ENCODE peak calls at places on chromosomes 6 and 20, in five cellular contexts. S is endothelial cell, G is progenitor cell of endocrine pancreas, Y is sigmoid colon, B is mesothelial cell of epicardium. L is an unnamed sample.

GRCh38 chr20:36866681-36867485 is 9.1 kb upstream of the TLDC2 start:
- DNase-seq in S (no peak), G (no peak), Y (no peak), B (no peak), L (no peak)

GRCh38 chr6:41967312-41968287 is 26.0 kb upstream of the CCND3 start:
- DNase-seq in S (no peak), G (no peak), Y (peak), B (no peak), L (no peak)

GRCh38 chr20:11544029-11544678 is 373.5 kb upstream of the BTBD3 start:
- DNase-seq in S (peak), G (peak), Y (no peak), B (no peak), L (peak)

GRCh38 chr6:150924808-150925654 is 59.5 kb downstream of the MTHFD1L start:
- DNase-seq in S (no peak), G (no peak), Y (no peak), B (no peak), L (no peak)

GRCh38 chr6:38715016-38715809 is at the start of gene DNAH8:
- DNase-seq in S (peak), G (no peak), Y (no peak), B (peak), L (peak)

GRCh38 chr20:31751126-31751525 is 12.0 kb downstream of the TPX2 start:
- DNase-seq in S (no peak), G (no peak), Y (no peak), B (no peak), L (no peak)

GRCh38 chr6:4903751-4904370 is 100.0 kb downstream of the RPP40 start:
- DNase-seq in S (no peak), G (no peak), Y (no peak), B (no peak), L (no peak)

GRCh38 chr20:48669946-48670630 is 157.7 kb downstream of the PREX1 start:
- DNase-seq in S (no peak), G (no peak), Y (no peak), B (no peak), L (no peak)

GRCh38 chr20:11098888-11099287 is 425.1 kb upstream of the JAG1 start:
- DNase-seq in S (no peak), G (no peak), Y (no peak), B (no peak), L (no peak)

GRCh38 chr6:111864138-111865048 is 8.9 kb downstream of the FYN start:
- DNase-seq in S (no peak), G (no peak), Y (no peak), B (no peak), L (no peak)

GRCh38 chr20:3010985-3011723 is 32.3 kb upstream of the GNRH2 start:
- DNase-seq in S (no peak), G (no peak), Y (no peak), B (no peak), L (no peak)

GRCh38 chr6:138307816-138308727 is 69.6 kb upstream of the SMIM28 start:
- DNase-seq in S (no peak), G (no peak), Y (peak), B (peak), L (no peak)

GRCh38 chr6:41546475-41546865 is 289 bp downstream of the FOXP4 start:
- DNase-seq in S (no peak), G (no peak), Y (no peak), B (no peak), L (no peak)

GRCh38 chr6:121828567-121828966 is 393.1 kb downstream of the GJA1 start:
- DNase-seq in S (no peak), G (no peak), Y (no peak), B (no peak), L (no peak)

GRCh38 chr6:145895802-145896201 is 68.4 kb downstream of the SHPRH start:
- DNase-seq in S (no peak), G (no peak), Y (no peak), B (no peak), L (no peak)

GRCh38 chr6:142886431-142887170 is 58.4 kb downstream of the HIVEP2 start:
- DNase-seq in S (no peak), G (no peak), Y (no peak), B (no peak), L (no peak)

GRCh38 chr20:36368400-36368799 is 62.3 kb downstream of the DLGAP4 start:
- DNase-seq in S (no peak), G (no peak), Y (no peak), B (no peak), L (no peak)

GRCh38 chr20:15079594-15080340 is 742.4 kb upstream of the FLRT3 start:
- DNase-seq in S (no peak), G (no peak), Y (no peak), B (no peak), L (no peak)

GRCh38 chr6:37168809-37169457 is 1.0 kb upstream of the PIM1 start:
- DNase-seq in S (no peak), G (no peak), Y (no peak), B (no peak), L (no peak)

GRCh38 chr20:49505518-49505917 is 23.1 kb upstream of the KCNB1 start:
- DNase-seq in S (peak), G (no peak), Y (peak), B (no peak), L (peak)

GRCh38 chr6:150867117-150867516 is 1.6 kb downstream of the MTHFD1L start:
- DNase-seq in S (no peak), G (no peak), Y (no peak), B (no peak), L (peak)

GRCh38 chr6:52513896-52514295 is 63.0 kb downstream of the TRAM2 start:
- DNase-seq in S (no peak), G (no peak), Y (no peak), B (no peak), L (no peak)

GRCh38 chr6:70997379-70997778 is 40.5 kb upstream of the B3GAT2 start:
- DNase-seq in S (no peak), G (no peak), Y (no peak), B (no peak), L (no peak)
- TF ChIP-seq CTCF in S (no peak), G (no peak), Y (no peak), B (no peak), L (no peak)

GRCh38 chr6:154555075-154555677 is 44.7 kb upstream of the CNKSR3 start:
- DNase-seq in S (no peak), G (no peak), Y (no peak), B (no peak), L (no peak)

GRCh38 chr6:154558984-154559383 is 48.5 kb upstream of the CNKSR3 start:
- DNase-seq in S (no peak), G (no peak), Y (no peak), B (no peak), L (no peak)

GRCh38 chr6:154561750-154562149 is 51.3 kb upstream of the CNKSR3 start:
- DNase-seq in S (no peak), G (no peak), Y (no peak), B (no peak), L (no peak)

GRCh38 chr6:154558513-154558912 is 48.0 kb upstream of the CNKSR3 start:
- DNase-seq in S (no peak), G (no peak), Y (no peak), B (no peak), L (no peak)
- TF ChIP-seq CTCF in S (no peak), G (no peak), Y (no peak), B (no peak), L (no peak)

GRCh38 chr6:103280417-103280816 is 1579.3 kb downstream of the HACE1 start:
- DNase-seq in S (no peak), G (no peak), Y (no peak), B (no peak), L (no peak)
- TF ChIP-seq CTCF in S (no peak), G (no peak), Y (no peak), B (no peak), L (no peak)

DNA sequence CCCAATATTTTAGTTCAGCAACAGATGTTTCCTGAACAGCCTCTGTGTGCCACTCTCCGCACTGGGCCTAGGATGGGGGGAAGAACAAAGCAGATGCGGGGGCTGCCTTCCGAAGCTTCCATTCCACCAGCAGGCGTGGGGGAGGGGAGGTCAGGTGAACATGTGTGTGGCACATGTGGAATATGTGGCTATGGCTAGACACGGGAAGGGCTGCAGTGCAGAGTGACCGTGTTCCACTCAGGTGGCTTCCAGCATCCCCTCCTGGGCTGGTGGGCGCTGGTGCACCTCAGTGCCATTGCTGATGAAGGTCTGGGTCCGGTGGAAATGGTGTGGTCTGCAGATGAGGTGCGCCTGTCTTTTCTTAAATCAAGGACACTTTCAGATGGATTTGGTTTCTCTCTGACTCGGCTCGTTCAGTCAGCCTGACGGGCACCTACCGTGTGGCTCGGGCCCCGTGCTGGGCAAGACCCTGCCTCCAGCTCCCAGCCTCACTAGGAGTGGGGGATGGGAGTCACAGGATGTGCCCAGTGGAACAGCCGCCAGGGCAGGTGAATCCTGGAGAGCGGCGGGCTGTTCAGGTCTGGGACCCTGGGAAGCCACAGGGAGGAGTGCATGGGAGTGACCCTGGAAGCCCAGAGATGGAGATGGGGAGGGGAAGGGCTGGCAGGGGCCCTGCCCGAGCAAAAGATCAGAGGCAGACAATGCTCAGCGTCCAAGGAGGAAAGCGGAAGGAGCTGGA is 111.0 kb downstream of the SYCP2 start:
- DNase-seq in S (no peak), G (no peak), Y (no peak), B (no peak), L (no peak)
- TF ChIP-seq CTCF in S (no peak), G (no peak), Y (no peak), B (no peak), L (no peak)

DNA sequence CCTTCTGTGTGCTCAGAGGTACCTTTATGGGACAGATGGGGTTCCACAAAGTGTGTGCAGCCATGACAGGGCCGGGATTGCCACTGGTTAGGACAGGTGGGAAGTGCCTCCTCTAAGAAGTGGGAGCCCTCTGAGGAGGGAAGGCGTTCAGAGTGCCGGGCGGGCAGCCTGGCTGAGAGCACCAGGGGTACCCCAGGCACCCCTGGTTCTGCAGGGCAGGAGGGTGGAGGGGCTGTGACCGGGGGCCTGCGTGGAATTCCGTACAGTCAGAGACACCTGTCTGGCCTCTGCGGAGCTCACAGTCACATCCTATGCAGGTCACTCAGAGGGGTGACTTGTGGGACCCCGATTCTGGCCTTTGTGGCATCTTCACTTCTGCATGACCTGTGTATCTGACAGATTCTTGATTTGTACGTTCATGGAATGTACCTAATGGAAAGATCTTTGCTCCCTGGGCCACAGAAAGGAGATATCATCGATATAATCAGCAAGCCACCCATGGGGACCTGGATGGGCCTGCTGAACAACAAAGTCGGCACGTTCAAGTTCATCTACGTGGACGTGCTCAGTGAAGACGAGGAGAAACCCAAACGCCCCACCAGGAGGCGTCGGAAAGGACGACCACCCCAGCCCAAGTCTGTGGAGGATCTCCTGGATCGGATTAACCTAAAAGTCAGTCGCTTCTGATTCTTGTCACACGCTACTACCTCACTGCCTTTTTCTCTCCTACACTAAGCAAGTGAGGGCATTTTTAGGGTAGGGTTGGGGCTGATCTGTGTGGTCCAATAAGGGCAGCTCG is 190.9 kb downstream of the SASH1 start:
- DNase-seq in S (no peak), G (no peak), Y (no peak), B (no peak), L (no peak)
- TF ChIP-seq CTCF in S (no peak), G (no peak), Y (no peak), B (no peak), L (no peak)

DNA sequence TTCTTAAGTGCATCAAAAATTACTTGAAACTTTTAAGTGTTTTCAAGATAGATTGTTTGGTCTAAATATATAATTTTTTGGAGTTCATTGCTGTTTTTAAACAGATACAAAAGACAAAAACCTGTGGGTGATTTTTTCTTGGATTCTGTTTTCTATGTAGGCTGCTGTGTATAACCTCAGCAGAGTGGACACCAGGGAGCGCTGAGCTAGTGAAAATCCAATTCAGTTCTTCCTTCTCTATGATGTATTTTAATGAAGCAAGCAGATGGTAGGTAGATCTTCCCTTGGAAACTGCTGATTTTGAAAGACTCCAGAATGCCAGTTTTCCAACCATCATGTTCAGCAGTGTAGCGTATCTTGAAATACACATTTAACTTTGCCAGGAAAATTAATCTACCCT is 177.9 kb downstream of the PHF3 start:
- DNase-seq in S (no peak), G (no peak), Y (no peak), B (no peak), L (no peak)
- TF ChIP-seq CTCF in S (no peak), G (no peak), Y (no peak), B (no peak), L (no peak)

GRCh38 chr6:40536442-40536841 is 50.7 kb downstream of the LRFN2 start:
- DNase-seq in S (peak), G (no peak), Y (no peak), B (no peak), L (peak)
- TF ChIP-seq CTCF in S (peak), G (peak), Y (no peak), B (no peak), L (no peak)

DNA sequence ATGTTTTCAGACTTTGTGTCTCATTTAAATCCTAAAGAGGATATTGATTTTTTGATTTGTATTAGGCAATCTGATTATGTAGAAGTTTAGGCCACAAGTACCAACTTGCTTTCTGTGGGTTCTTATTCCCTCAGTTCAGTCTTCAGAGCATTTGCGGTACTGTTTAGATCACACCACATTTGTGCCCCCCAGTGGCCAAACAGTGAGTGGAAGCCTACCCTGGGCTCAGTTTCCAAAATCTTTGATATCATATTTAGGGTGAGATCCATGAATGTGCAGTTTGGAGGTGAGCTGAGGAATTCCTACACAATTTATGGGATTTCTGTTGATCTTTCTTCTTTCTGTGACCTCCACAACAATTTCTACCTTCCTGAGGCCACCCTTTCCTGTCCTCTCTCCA is 92.3 kb upstream of the FUT9 start:
- DNase-seq in S (peak), G (no peak), Y (no peak), B (no peak), L (peak)
- TF ChIP-seq CTCF in S (peak), G (peak), Y (no peak), B (no peak), L (peak)

DNA sequence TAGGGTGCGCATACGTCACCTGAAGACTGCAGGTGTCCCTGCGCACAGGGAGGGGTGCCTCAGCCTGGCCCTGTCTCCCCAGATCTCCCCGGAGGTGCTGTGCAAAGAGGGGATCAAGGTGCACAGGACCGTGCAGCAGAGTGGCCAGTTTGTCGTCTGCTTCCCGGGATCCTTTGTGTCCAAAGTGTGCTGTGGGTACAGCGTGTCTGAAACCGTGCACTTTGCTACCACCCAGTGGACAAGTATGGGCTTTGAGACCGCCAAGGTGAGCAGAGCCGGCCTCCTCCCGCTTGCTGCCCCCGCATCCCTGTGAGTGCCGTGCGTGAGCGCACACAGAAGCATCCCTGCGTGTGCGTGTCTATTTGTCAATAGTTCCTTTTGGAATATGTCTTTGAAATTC is 150.7 kb downstream of the DTNBP1 start:
- DNase-seq in S (peak), G (no peak), Y (no peak), B (no peak), L (peak)
- TF ChIP-seq CTCF in S (no peak), G (peak), Y (no peak), B (no peak), L (peak)

L was measured in nephron progenitor cell.